ENCODE peak calls at places on chromosome 15, in seven cellular contexts. B, K, U, P, S, E and H are unnamed samples.
A peak's percentile ranks its signal among the peaks of the same experiment; 100 is the strongest.

GRCh38 chr15:99568548-99569352 is 3.0 kb downstream of the MEF2A start:
- DNase-seq in B (no peak), K (no peak), U (no peak), P (no peak), S (peak; percentile 70), E (no peak), H (no peak)

GRCh38 chr15:61196711-61197110 is 32.4 kb downstream of the RORA start:
- DNase-seq in B (no peak), K (no peak), U (no peak), P (no peak), S (no peak), E (no peak), H (no peak)

GRCh38 chr15:45449878-45450277 is 71.5 kb upstream of the GATM start:
- DNase-seq in B (no peak), K (no peak), U (peak; percentile 67), P (no peak), S (no peak), E (no peak), H (no peak)

GRCh38 chr15:50876989-50877360 is 31.5 kb upstream of the AP4E1 start:
- DNase-seq in B (peak; percentile 93), K (peak; percentile 72), U (peak; percentile 83), P (peak; percentile 83), S (peak; percentile 95), E (peak; percentile 50), H (peak; percentile 64)

GRCh38 chr15:49452595-49452994 is 29.6 kb downstream of the FGF7 start:
- DNase-seq in B (no peak), K (no peak), U (no peak), P (no peak), S (no peak), E (no peak), H (no peak)

GRCh38 chr15:31477851-31478250 is 151.2 kb downstream of the KLF13 start:
- DNase-seq in B (no peak), K (no peak), U (no peak), P (no peak), S (no peak), E (no peak), H (no peak)

GRCh38 chr15:31091531-31091930 is 10.0 kb downstream of the TRPM1 start:
- DNase-seq in B (no peak), K (no peak), U (no peak), P (no peak), S (peak; percentile 80), E (no peak), H (no peak)

GRCh38 chr15:78195735-78196201 is 38.6 kb downstream of the ACSBG1 start:
- DNase-seq in B (no peak), K (peak; percentile 28), U (peak; percentile 48), P (peak; percentile 30), S (no peak), E (peak; percentile 38), H (peak; percentile 41)

GRCh38 chr15:36831125-36831914 is 251.9 kb downstream of the CDIN1 start:
- DNase-seq in B (no peak), K (no peak), U (no peak), P (no peak), S (peak; percentile 83), E (no peak), H (no peak)

GRCh38 chr15:101672298-101672697 is 20.1 kb upstream of the TM2D3 start:
- DNase-seq in B (no peak), K (no peak), U (peak; percentile 27), P (no peak), S (no peak), E (no peak), H (no peak)
- TF ChIP-seq CTCF in B (no peak), K (no peak), U (no peak), P (no peak), S (no peak), E (no peak), H (no peak)

DNA sequence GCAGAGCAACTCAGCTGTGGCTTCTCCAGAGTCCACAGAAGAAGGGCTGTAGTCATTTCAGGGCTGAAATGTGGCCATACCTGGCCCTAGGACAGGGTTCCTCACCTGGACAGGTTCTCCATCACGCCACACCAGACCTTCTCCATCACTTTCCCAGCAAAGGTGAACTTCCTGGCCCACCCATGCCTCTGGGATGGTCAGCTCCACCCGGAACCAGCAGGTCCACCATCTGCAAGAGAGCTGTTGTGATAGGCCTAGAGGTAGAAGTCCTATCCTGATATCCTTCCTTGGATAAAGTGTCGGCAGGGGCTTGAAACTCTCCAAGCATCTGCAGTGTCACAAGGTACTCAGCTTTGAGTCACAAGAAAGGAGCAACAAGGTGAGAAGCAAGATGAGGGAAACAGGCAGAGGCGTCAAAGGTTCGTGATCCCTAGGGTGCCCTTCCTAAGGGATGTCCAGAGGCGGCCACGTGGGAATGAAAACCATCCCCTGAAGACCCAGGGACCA is 948 bp downstream of the MAN2C1 start:
- DNase-seq in B (no peak), K (no peak), U (no peak), P (no peak), S (no peak), E (no peak), H (no peak)
- TF ChIP-seq CTCF in B (no peak), K (no peak), U (no peak), P (no peak), S (no peak), E (peak; percentile 87), H (peak; percentile 48)

GRCh38 chr15:68517285-68517711 is 61.5 kb upstream of the CORO2B start:
- DNase-seq in B (no peak), K (no peak), U (no peak), P (no peak), S (peak; percentile 69), E (no peak), H (no peak)
- TF ChIP-seq CTCF in B (no peak), K (peak; percentile 39), U (no peak), P (no peak), S (no peak), E (no peak), H (no peak)

DNA sequence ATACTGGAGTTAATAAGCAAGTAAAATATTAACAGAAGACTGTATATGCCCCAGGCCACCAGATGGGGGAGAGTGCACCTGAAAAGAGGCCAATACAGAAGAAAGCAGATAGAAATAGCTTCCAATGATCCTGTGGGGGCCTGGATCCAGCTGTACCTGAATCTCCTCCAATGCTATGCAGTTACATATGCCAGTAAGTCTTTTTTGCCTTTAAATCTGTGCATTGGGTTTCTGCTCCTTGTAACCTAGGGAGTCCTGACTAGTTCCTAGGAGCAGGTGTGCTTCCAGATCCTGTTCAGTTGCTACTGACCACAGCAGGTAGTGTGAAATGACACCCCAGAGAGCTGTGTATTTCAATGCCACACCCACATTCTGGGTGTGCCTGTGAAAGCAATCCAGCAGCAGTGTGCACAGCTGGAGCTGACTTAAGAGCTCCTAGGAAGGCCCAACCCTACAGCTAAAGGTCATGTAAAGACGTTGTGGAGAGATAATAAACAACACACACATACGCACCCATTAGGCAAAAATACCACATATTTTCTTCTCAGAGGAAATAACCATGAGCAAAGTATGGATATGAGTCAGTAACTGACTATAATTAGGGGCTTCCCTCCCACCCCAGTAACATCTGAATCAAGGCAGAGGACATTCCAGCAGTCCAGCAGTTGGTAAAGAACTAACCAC is 62.2 kb upstream of the AKAP13 start:
- DNase-seq in B (no peak), K (no peak), U (no peak), P (no peak), S (peak; percentile 92), E (no peak), H (no peak)
- TF ChIP-seq CTCF in B (peak; percentile 33), K (no peak), U (no peak), P (no peak), S (peak; percentile 40), E (no peak), H (no peak)

GRCh38 chr15:57567909-57568308 is 23.8 kb upstream of the MYZAP start:
- DNase-seq in B (no peak), K (no peak), U (no peak), P (no peak), S (no peak), E (no peak), H (no peak)
- TF ChIP-seq CTCF in B (no peak), K (no peak), U (no peak), P (no peak), S (no peak), E (no peak), H (no peak)

GRCh38 chr15:53384417-53384816 is 375.0 kb downstream of the WDR72 start:
- DNase-seq in B (no peak), K (no peak), U (peak; percentile 58), P (peak; percentile 14), S (no peak), E (no peak), H (no peak)
- TF ChIP-seq CTCF in B (peak; percentile 22), K (peak; percentile 18), U (peak; percentile 18), P (no peak), S (no peak), E (no peak), H (no peak)

DNA sequence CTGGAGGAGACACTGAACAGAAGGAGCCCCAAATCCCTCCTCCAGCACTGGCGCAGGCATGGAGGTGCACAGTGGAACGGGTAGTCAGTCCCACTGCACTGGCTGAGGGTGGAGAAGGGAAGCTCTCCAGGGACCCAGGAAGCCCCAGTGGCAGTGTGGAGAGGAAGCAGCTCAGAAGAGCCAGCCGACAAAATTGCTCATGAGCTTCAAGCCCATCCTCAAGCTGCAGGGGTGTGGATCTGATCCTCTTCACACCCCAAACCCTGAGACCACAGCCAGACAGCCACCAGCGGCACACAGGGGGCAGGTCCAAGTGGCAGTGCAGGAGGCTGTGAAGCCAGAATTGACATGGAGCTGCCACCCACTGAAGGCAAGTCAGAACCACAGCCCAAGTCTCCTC is 32.1 kb downstream of the CYFIP1 start:
- DNase-seq in B (no peak), K (no peak), U (no peak), P (no peak), S (no peak), E (no peak), H (no peak)
- TF ChIP-seq CTCF in B (no peak), K (no peak), U (no peak), P (no peak), S (no peak), E (no peak), H (no peak)

GRCh38 chr15:40254452-40254851 is 15.6 kb downstream of the PAK6 start:
- DNase-seq in B (no peak), K (no peak), U (no peak), P (no peak), S (no peak), E (no peak), H (no peak)
- TF ChIP-seq CTCF in B (no peak), K (no peak), U (no peak), P (no peak), S (no peak), E (no peak), H (no peak)

DNA sequence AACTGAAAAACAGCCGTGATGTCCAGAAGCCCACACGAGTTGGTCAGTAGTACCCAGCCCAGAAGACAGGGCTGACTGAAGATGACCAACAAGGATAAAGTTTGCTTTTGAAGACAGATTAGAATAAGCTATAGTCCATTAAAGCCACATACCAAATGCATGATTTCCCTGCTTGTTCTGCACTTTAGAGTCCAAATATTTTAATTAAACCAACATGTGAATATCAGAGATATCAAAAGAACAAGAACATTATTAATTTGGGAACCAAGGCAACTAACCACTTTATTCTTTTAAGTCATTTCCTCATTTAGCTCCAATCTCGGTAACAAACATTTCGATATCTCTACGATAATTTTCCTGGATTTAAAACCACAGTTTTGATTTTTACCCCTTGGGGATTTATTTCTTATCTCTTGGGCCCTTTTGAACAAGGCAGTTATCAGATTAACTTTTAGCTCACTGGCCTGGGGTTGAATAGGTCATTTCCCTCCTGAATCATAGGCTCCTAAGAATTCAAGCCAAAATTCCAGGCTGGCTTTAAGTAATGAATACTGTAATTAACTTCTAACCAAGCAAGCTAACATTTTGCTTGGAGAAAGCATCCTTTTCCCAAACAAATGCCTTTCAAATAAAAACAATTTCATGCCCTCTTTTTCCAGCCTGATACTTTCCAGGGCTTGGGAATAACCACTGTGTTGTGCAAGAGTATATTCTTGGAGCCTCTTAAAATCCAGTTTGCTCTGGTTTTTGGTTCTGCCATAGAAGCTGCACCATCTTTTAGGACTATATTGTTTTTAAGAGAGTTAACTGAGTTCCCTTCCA is 102.9 kb upstream of the NR2E3 start:
- DNase-seq in B (no peak), K (no peak), U (no peak), P (no peak), S (peak; percentile 79), E (no peak), H (no peak)
- TF ChIP-seq CTCF in B (no peak), K (no peak), U (no peak), P (no peak), S (no peak), E (no peak), H (no peak)